ENCODE peak calls at places on chromosome 18, in seven cellular contexts. Z is MM.1S, M is fibroblast of lung, P is Karpas-422, W is astrocyte, G is mammary epithelial cell, R is OCI-LY7. U is an unnamed sample.

GRCh38 chr18:3451989-3452749 is 2.2 kb downstream of the TGIF1 start:
- DNase-seq in Z (no peak), M (peak; percentile 75), P (peak; percentile 67), W (peak; percentile 71), G (peak; percentile 68), R (peak; percentile 48), U (peak; percentile 48)

GRCh38 chr18:41038071-41038470 is 917.0 kb upstream of the PIK3C3 start:
- DNase-seq in Z (no peak), M (peak; percentile 52), P (no peak), W (no peak), G (peak; percentile 4), R (no peak), U (no peak)

GRCh38 chr18:59697236-59697932 is at the start of gene CCBE1:
- DNase-seq in Z (no peak), M (peak; percentile 81), P (no peak), W (peak; percentile 58), G (peak; percentile 78), R (no peak), U (peak; percentile 95)

GRCh38 chr18:32919799-32920198 is 147.0 kb upstream of the KLHL14 start:
- DNase-seq in Z (peak; percentile 79), M (no peak), P (peak; percentile 94), W (peak; percentile 22), G (peak; percentile 36), R (peak; percentile 82), U (no peak)

GRCh38 chr18:39825485-39825884 is 2129.5 kb upstream of the PIK3C3 start:
- DNase-seq in Z (no peak), M (no peak), P (no peak), W (no peak), G (peak; percentile 32), R (no peak), U (no peak)

GRCh38 chr18:67553471-67553870 is 37.0 kb upstream of the DSEL start:
- DNase-seq in Z (no peak), M (no peak), P (no peak), W (peak; percentile 55), G (no peak), R (no peak), U (no peak)

GRCh38 chr18:3114026-3114425 is 101.1 kb upstream of the LPIN2 start:
- DNase-seq in Z (no peak), M (no peak), P (no peak), W (no peak), G (no peak), R (no peak), U (no peak)

GRCh38 chr18:77736817-77737216 is 487.2 kb downstream of the GALR1 start:
- DNase-seq in Z (peak; percentile 61), M (no peak), P (no peak), W (no peak), G (no peak), R (no peak), U (no peak)

GRCh38 chr18:63290456-63291200 is 28.9 kb downstream of the BCL2 start:
- DNase-seq in Z (no peak), M (no peak), P (no peak), W (no peak), G (no peak), R (no peak), U (no peak)

GRCh38 chr18:62812891-62813290 is 97.5 kb downstream of the PHLPP1 start:
- DNase-seq in Z (no peak), M (no peak), P (no peak), W (no peak), G (no peak), R (no peak), U (no peak)

GRCh38 chr18:6877288-6877687 is 147.8 kb downstream of the ARHGAP28 start:
- DNase-seq in Z (no peak), M (no peak), P (no peak), W (no peak), G (no peak), R (no peak), U (no peak)

GRCh38 chr18:51361130-51361860 is 163.8 kb upstream of the MEX3C start:
- DNase-seq in Z (peak; percentile 94), M (no peak), P (no peak), W (no peak), G (no peak), R (peak; percentile 2), U (no peak)

GRCh38 chr18:51321696-51322095 is 124.2 kb upstream of the MEX3C start:
- DNase-seq in Z (no peak), M (no peak), P (no peak), W (peak; percentile 16), G (peak; percentile 85), R (no peak), U (no peak)

GRCh38 chr18:6666286-6666685 is 63.2 kb upstream of the ARHGAP28 start:
- DNase-seq in Z (no peak), M (peak; percentile 70), P (no peak), W (no peak), G (no peak), R (no peak), U (no peak)

DNA sequence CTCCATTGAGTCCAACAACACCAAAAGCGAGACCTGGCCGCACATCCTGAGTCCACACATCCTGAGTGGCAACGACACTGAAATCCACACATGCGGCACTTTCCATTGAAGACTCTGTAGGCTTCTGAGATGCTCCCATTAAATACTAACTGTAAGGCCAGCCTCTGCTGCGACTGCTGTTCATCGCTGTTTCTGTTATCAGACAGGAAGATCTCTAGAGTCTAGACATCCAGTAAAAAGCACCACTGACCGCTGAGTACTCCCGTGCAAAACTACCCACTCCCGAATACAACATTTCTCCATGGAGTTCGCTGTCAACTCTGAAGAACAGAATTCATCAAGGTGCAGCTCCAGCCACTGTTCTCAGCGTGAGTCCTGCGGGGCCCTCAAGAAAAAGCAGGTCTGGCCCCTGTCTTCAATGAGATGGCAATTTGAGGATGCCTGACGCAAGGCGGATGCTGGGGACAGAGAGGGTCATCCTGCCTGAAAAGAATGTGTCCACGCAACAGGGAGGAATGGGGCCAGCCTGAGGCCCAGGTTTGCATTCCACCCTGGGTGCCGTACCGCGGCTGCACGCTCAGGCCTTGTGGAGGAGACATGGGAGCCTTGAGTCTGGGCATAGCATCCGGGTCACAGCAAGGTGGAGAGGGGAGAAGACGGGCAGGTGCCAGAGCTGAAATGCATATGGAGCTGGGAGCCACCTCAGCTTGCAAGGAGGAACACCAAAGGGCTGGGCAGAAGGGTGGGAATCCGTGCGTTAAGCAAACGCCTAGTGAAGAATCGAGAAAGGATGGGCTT is 61.9 kb downstream of the ZNF516 start:
- DNase-seq in Z (no peak), M (no peak), P (no peak), W (no peak), G (no peak), R (no peak), U (no peak)
- H4K20me1 ChIP-seq in Z (no peaks in the 10 kb centered on the region), M (no peaks in the 10 kb centered on the region), P (peaks cover 80% of the 10 kb centered on the region), W (peaks cover 96% of the 10 kb centered on the region), G (no peaks in the 10 kb centered on the region), R (no peaks in the 10 kb centered on the region), U (peaks cover 53% of the 10 kb centered on the region)

DNA sequence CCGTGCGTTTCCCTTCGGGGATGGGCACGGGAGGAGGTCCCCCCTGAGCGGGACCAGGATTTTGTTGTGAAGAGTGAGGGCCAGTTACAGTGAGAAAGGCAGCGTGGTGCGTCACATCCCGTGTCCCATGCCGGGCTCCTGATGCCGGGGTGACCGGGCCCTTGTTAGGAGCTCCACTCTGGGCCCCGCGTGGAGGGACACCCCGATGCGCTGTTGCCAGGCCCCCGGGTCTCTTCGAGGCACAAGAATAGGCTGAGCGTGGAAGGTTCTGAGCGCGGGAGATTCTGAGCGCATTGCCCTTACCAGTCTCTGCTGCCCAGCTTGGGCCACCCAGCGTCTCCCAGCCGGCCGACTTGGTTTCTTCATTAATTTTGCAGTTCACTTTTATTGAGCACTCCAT is 17.6 kb downstream of the CTDP1 start:
- DNase-seq in Z (no peak), M (no peak), P (no peak), W (no peak), G (no peak), R (no peak), U (peak; percentile 14)
- H4K20me1 ChIP-seq in Z (no peaks in the 10 kb centered on the region), M (no peaks in the 10 kb centered on the region), P (peaks cover 29% of the 10 kb centered on the region), W (peaks cover 54% of the 10 kb centered on the region), G (no peaks in the 10 kb centered on the region), R (no peaks in the 10 kb centered on the region), U (peaks cover 18% of the 10 kb centered on the region)

DNA sequence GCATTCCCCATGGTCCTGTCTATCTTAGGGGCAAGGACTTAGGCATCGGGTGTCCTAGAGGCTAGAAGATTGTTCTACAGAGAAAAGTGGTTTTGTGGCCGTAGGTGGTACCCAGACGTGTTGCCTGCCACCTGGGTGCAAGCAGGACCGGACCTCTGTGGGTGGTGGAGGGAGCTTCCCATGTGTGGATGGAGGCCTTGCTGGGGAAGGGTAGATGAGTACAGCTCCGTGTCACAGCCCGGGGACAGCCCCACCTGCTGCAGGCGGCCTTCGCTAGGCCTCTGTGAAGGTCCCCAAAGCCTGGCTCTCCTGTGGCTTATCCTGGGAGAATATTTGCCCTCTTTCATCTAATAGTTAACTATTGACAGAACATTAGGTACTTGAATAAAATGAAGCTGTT is 25.3 kb downstream of the CTIF start:
- DNase-seq in Z (no peak), M (no peak), P (no peak), W (no peak), G (no peak), R (no peak), U (no peak)
- H4K20me1 ChIP-seq in Z (no peaks in the 10 kb centered on the region), M (no peaks in the 10 kb centered on the region), P (no peaks in the 10 kb centered on the region), W (peaks cover 92% of the 10 kb centered on the region), G (no peaks in the 10 kb centered on the region), R (no peaks in the 10 kb centered on the region), U (peaks cover 80% of the 10 kb centered on the region)

GRCh38 chr18:57439985-57440330 is 4.8 kb downstream of the ONECUT2 start:
- DNase-seq in Z (no peak), M (no peak), P (no peak), W (no peak), G (no peak), R (no peak), U (no peak)

GRCh38 chr18:57441395-57441794 is 6.2 kb downstream of the ONECUT2 start:
- DNase-seq in Z (no peak), M (no peak), P (no peak), W (peak; percentile 10), G (peak; percentile 35), R (no peak), U (peak; percentile 93)

GRCh38 chr18:57439617-57439975 is 4.4 kb downstream of the ONECUT2 start:
- DNase-seq in Z (no peak), M (no peak), P (no peak), W (no peak), G (no peak), R (no peak), U (no peak)

GRCh38 chr18:57438669-57439616 is 3.8 kb downstream of the ONECUT2 start:
- DNase-seq in Z (no peak), M (no peak), P (peak; percentile 73), W (no peak), G (no peak), R (no peak), U (no peak)

DNA sequence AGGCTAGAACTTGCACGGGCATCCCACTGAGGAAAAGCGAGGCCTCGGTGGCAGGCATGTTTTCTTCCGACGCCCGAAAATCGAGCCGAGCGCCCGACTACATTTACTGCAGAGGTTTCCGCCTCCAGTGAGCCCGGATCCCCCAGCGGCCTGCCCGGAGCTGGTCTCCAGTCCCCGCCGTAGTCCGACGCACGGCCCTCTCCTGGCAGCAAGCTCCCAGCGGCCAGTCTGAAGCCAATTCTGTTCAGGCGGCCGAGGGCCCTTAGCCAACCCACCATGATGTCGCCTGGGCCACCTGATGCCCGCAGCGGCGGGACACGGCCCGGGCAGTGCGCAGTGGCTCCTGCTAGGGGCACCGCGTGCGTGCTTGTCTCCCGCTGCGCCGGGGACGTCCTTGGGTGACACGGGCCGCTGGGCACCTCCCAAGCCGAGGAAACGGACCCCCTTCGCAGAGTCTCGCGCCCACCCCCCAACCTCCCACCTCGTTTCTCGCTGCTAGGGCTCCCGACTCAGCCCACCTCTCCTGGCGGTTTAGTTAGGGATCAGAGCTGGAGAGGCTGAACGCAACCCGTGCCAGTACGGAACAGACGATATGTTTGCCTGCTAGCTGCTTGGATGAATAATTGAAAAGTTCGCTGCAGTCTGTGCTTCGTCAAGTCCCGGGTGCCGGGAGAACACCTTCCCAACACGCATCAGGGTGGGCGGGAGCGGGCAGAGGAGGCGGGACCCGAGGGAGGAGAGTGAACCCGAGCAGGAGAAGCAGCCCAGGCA is 5.3 kb downstream of the ONECUT2 start:
- DNase-seq in Z (no peak), M (no peak), P (no peak), W (no peak), G (no peak), R (no peak), U (peak; percentile 82)
- H4K20me1 ChIP-seq in Z (no peaks in the 10 kb centered on the region), M (no peaks in the 10 kb centered on the region), P (peaks cover 5% of the 10 kb centered on the region), W (peaks cover 7% of the 10 kb centered on the region), G (peaks cover 3% of the 10 kb centered on the region), R (no peaks in the 10 kb centered on the region), U (peaks cover under 1% of the 10 kb centered on the region)